ENCODE peak calls at places on chromosomes 5 and 9, in seven cellular contexts. One of them, this sample, is unnamed.

GRCh38 chr9:35748858-35749514 is at the start of the genes GBA2 and RGP1:
- DNase-seq in nucleus accumbens: peak; percentile 70
- DNase-seq in fibroblast of the aortic adventitia: peak; percentile 50
- DNase-seq in choroid plexus epithelial cell: peak; percentile 67
- DNase-seq in heart left ventricle: peak; percentile 88
- DNase-seq in hepatocyte: peak; percentile 93
- DNase-seq in colonic mucosa: peak; percentile 90
- DNase-seq in this sample: no peak

GRCh38 chr5:136522217-136522956 is 157.0 kb upstream of the TRPC7 start:
- DNase-seq in nucleus accumbens: no peak
- DNase-seq in fibroblast of the aortic adventitia: peak; percentile 5
- DNase-seq in choroid plexus epithelial cell: peak; percentile 11
- DNase-seq in heart left ventricle: no peak
- DNase-seq in hepatocyte: peak; percentile 16
- DNase-seq in colonic mucosa: no peak
- DNase-seq in this sample: no peak

GRCh38 chr5:81045389-81045807 is 85.2 kb downstream of the RASGRF2 start:
- DNase-seq in nucleus accumbens: no peak
- DNase-seq in fibroblast of the aortic adventitia: no peak
- DNase-seq in choroid plexus epithelial cell: no peak
- DNase-seq in heart left ventricle: no peak
- DNase-seq in hepatocyte: no peak
- DNase-seq in colonic mucosa: no peak
- DNase-seq in this sample: no peak

GRCh38 chr5:131999041-131999440 is 12.4 kb downstream of the ACSL6 start:
- DNase-seq in nucleus accumbens: no peak
- DNase-seq in fibroblast of the aortic adventitia: no peak
- DNase-seq in choroid plexus epithelial cell: no peak
- DNase-seq in heart left ventricle: no peak
- DNase-seq in hepatocyte: no peak
- DNase-seq in colonic mucosa: no peak
- DNase-seq in this sample: no peak

GRCh38 chr5:14129123-14129522 is 14.0 kb upstream of the TRIO start:
- DNase-seq in nucleus accumbens: no peak
- DNase-seq in fibroblast of the aortic adventitia: no peak
- DNase-seq in choroid plexus epithelial cell: no peak
- DNase-seq in heart left ventricle: no peak
- DNase-seq in hepatocyte: no peak
- DNase-seq in colonic mucosa: no peak
- DNase-seq in this sample: no peak

GRCh38 chr9:120348951-120349429 is 231.0 kb downstream of the CDK5RAP2 start:
- DNase-seq in nucleus accumbens: no peak
- DNase-seq in fibroblast of the aortic adventitia: peak; percentile 56
- DNase-seq in choroid plexus epithelial cell: peak; percentile 75
- DNase-seq in heart left ventricle: peak; percentile 20
- DNase-seq in hepatocyte: peak; percentile 72
- DNase-seq in colonic mucosa: no peak
- DNase-seq in this sample: no peak

GRCh38 chr9:35741740-35742139 is 7.3 kb downstream of the GBA2 start:
- DNase-seq in nucleus accumbens: no peak
- DNase-seq in fibroblast of the aortic adventitia: no peak
- DNase-seq in choroid plexus epithelial cell: no peak
- DNase-seq in heart left ventricle: no peak
- DNase-seq in hepatocyte: no peak
- DNase-seq in colonic mucosa: no peak
- DNase-seq in this sample: no peak

GRCh38 chr5:160548949-160549665 is 127.5 kb downstream of the PTTG1 start:
- DNase-seq in nucleus accumbens: no peak
- DNase-seq in fibroblast of the aortic adventitia: peak; percentile 37
- DNase-seq in choroid plexus epithelial cell: no peak
- DNase-seq in heart left ventricle: no peak
- DNase-seq in hepatocyte: no peak
- DNase-seq in colonic mucosa: no peak
- DNase-seq in this sample: no peak

GRCh38 chr5:24365406-24365805 is 279.4 kb downstream of the CDH10 start:
- DNase-seq in nucleus accumbens: no peak
- DNase-seq in fibroblast of the aortic adventitia: no peak
- DNase-seq in choroid plexus epithelial cell: peak; percentile 1
- DNase-seq in heart left ventricle: no peak
- DNase-seq in hepatocyte: no peak
- DNase-seq in colonic mucosa: no peak
- DNase-seq in this sample: no peak

This sample was measured in AG04449.